ENCODE peak calls at places on chromosomes 4 and X, in seven cellular contexts. B is esophagus squamous epithelium; N is CD8-positive, alpha-beta T cell; M is body of pancreas; X is lower leg skin; Z is transverse colon; T is foreskin fibroblast. R is an unnamed sample.
A peak's percentile ranks its signal among the peaks of the same experiment; 100 is the strongest.

GRCh38 chr4:127732623-127733199 is 2.5 kb downstream of the SLC25A31 start:
- DNase-seq in B (no peak), N (no peak), M (no peak), X (no peak), Z (no peak), T (peak; percentile 63), R (peak; percentile 32)

GRCh38 chrX:41808042-41808441 is 84.1 kb downstream of the GPR82 start:
- DNase-seq in B (no peak), N (no peak), M (peak; percentile 7), X (no peak), Z (no peak), T (no peak), R (no peak)

GRCh38 chr4:143626134-143626859 is 74.2 kb downstream of the FREM3 start:
- DNase-seq in B (no peak), N (no peak), M (peak; percentile 30), X (peak; percentile 87), Z (peak; percentile 39), T (peak; percentile 55), R (no peak)

GRCh38 chrX:154719132-154719675 is 31.7 kb downstream of the GAB3 start:
- DNase-seq in B (no peak), N (peak; percentile 44), M (no peak), X (no peak), Z (no peak), T (peak; percentile 43), R (no peak)

GRCh38 chrX:56746996-56747395 is 18.0 kb downstream of the NBDY start:
- DNase-seq in B (no peak), N (no peak), M (no peak), X (no peak), Z (no peak), T (no peak), R (no peak)

GRCh38 chr4:100966846-100967245 is 380.5 kb downstream of the PPP3CA start:
- DNase-seq in B (no peak), N (no peak), M (no peak), X (no peak), Z (no peak), T (no peak), R (no peak)

GRCh38 chrX:114619874-114620273 is 36.0 kb downstream of the HTR2C start:
- DNase-seq in B (no peak), N (no peak), M (no peak), X (no peak), Z (no peak), T (peak; percentile 8), R (no peak)

GRCh38 chrX:33156152-33156726 is 55.1 kb downstream of the DMD start:
- DNase-seq in B (no peak), N (no peak), M (no peak), X (no peak), Z (no peak), T (no peak), R (no peak)

GRCh38 chr4:74975082-74975481 is 42.2 kb downstream of the PARM1 start:
- DNase-seq in B (no peak), N (no peak), M (no peak), X (no peak), Z (no peak), T (no peak), R (no peak)

GRCh38 chr4:180058731-180059215 is 2184.4 kb upstream of the TENM3 start:
- DNase-seq in B (no peak), N (no peak), M (peak; percentile 74), X (no peak), Z (peak; percentile 41), T (peak; percentile 5), R (no peak)

GRCh38 chrX:101009086-101009485 is 39.6 kb downstream of the ARL13A start:
- DNase-seq in B (no peak), N (no peak), M (no peak), X (no peak), Z (no peak), T (peak; percentile 61), R (no peak)

GRCh38 chr4:133600008-133600407 is 450.9 kb downstream of the PCDH10 start:
- DNase-seq in B (no peak), N (no peak), M (no peak), X (no peak), Z (no peak), T (no peak), R (no peak)

GRCh38 chr4:189785257-189785656 is 155.4 kb upstream of the FRG1 start:
- DNase-seq in B (no peak), N (no peak), M (no peak), X (no peak), Z (no peak), T (no peak), R (no peak)

GRCh38 chr4:168822481-168822880 is 187.6 kb downstream of the CBR4 start:
- DNase-seq in B (no peak), N (no peak), M (no peak), X (no peak), Z (no peak), T (no peak), R (no peak)

GRCh38 chr4:53651142-53651720 is 59.9 kb upstream of the LNX1 start:
- DNase-seq in B (no peak), N (no peak), M (peak; percentile 55), X (peak; percentile 91), Z (peak; percentile 80), T (no peak), R (no peak)

GRCh38 chr4:42615131-42615776 is 41.7 kb downstream of the ATP8A1 start:
- DNase-seq in B (no peak), N (no peak), M (no peak), X (no peak), Z (no peak), T (no peak), R (no peak)

GRCh38 chr4:137474711-137475301 is 57.5 kb downstream of the PCDH18 start:
- DNase-seq in B (no peak), N (no peak), M (no peak), X (no peak), Z (no peak), T (peak; percentile 83), R (peak; percentile 75)

GRCh38 chrX:19392703-19393102 is 49.0 kb downstream of the PDHA1 start:
- DNase-seq in B (no peak), N (no peak), M (no peak), X (no peak), Z (no peak), T (no peak), R (no peak)

GRCh38 chr4:76197001-76197743 is 16.5 kb downstream of the SCARB2 start:
- DNase-seq in B (no peak), N (no peak), M (no peak), X (no peak), Z (no peak), T (peak; percentile 51), R (no peak)

GRCh38 chrX:109710181-109710580 is 22.9 kb downstream of the ACSL4 start:
- DNase-seq in B (no peak), N (no peak), M (no peak), X (no peak), Z (no peak), T (no peak), R (no peak)

GRCh38 chrX:120604359-120604782 is 470 bp downstream of the MCTS1 start:
- DNase-seq in B (no peak), N (peak; percentile 22), M (peak; percentile 58), X (no peak), Z (peak; percentile 19), T (peak; percentile 33), R (peak; percentile 11)

GRCh38 chrX:82362550-82362949 is 1145.5 kb upstream of the POU3F4 start:
- DNase-seq in B (no peak), N (no peak), M (no peak), X (no peak), Z (no peak), T (no peak), R (no peak)

GRCh38 chr4:153787156-153787555 is 1.7 kb downstream of the SFRP2 start:
- DNase-seq in B (no peak), N (no peak), M (no peak), X (no peak), Z (no peak), T (peak; percentile 49), R (no peak)

GRCh38 chr4:153784300-153784699 is 4.6 kb downstream of the SFRP2 start:
- DNase-seq in B (no peak), N (no peak), M (no peak), X (no peak), Z (no peak), T (no peak), R (no peak)

GRCh38 chr4:153788419-153789276 is at the start of gene SFRP2:
- DNase-seq in B (no peak), N (no peak), M (peak; percentile 41), X (peak; percentile 82), Z (no peak), T (peak; percentile 82), R (no peak)

GRCh38 chr4:153788064-153788418 is 842 bp downstream of the SFRP2 start:
- DNase-seq in B (no peak), N (no peak), M (no peak), X (no peak), Z (no peak), T (peak; percentile 73), R (no peak)

GRCh38 chr4:153785830-153786721 is 2.8 kb downstream of the SFRP2 start:
- DNase-seq in B (no peak), N (no peak), M (no peak), X (no peak), Z (no peak), T (peak; percentile 67), R (no peak)
- TF ChIP-seq CTCF in B (peak; percentile 52), N (peak; percentile 58), M (peak; percentile 56), X (no peak), Z (peak; percentile 26), T (peak; percentile 45), R (peak; percentile 44)

GRCh38 chr4:153434190-153434589 is 32.0 kb upstream of the TMEM131L start:
- DNase-seq in B (no peak), N (no peak), M (no peak), X (no peak), Z (no peak), T (no peak), R (no peak)
- H3K4me3 ChIP-seq in B (no peak overlapping the region), N (no peak overlapping the region), M (no peak overlapping the region), X (no peak overlapping the region), Z (no peak overlapping the region), T (no peak overlapping the region), R (no peak overlapping the region)

DNA sequence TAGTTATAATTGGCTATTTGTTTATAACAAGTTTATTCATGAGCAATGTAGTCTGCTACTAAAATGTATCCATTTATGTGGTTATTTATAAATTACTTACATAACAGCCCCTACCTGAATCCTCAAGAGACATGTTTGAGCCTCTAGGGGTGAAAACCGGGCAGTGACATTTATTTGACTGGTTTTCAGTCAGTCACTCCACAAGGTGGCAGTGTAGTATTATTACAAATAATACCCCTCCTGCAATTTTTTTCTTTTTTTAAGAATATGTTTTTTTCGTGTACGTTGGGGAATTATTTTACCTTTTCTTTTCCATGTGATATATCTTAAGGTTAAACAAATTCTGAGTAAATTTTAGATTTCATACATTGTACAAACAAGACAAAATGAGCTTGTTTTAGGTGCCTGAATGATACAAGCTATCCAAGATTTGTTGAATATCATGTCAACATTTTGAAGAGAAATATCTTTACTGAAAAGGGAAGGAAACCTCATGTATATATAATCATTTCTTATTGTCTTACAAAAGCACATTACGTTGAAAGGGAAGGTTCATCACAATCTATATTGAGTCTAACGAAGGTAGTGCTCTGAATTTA is 598.7 kb upstream of the TECRL start:
- DNase-seq in B (no peak), N (no peak), M (peak; percentile 21), X (no peak), Z (no peak), T (peak; percentile 0), R (no peak)
- TF ChIP-seq CTCF in B (peak; percentile 66), N (no peak), M (peak; percentile 70), X (no peak), Z (peak; percentile 41), T (peak; percentile 22), R (no peak)

DNA sequence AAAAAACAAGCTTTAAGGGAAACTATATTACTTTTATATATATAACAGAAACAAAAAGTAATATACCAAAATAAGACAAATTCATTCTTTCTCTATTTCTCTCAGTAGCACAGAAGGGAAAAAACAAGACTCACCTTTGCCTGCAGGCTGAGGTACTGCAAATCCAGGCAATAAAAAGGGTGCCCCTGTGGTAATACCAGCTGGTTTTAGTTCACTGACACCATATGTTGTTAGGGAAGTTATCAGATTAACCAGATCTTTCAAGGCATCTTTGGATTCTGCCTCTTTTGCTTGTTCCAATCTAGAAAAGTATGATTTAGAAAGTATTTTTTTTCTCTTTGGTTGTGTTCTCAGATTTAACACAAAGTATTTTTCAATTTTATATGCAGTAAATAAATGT is 139.8 kb downstream of the WDFY3 start:
- DNase-seq in B (no peak), N (no peak), M (no peak), X (no peak), Z (no peak), T (no peak), R (no peak)
- H3K4me3 ChIP-seq in B (no peak overlapping the region), N (no peak overlapping the region), M (no peak overlapping the region), X (no peak overlapping the region), Z (no peak overlapping the region), T (no peak overlapping the region), R (no peak overlapping the region)